ENCODE peak calls at places on chromosomes 3 and 15, in four cellular contexts. P is BE2C, Q is IMR-90, O is GM23338. W is an unnamed sample.

GRCh38 chr3:151351216-151351615 is 21.9 kb upstream of the P2RY13 start:
- DNase-seq in P (no peak), Q (no peak), O (peak; percentile 8), W (no peak)

GRCh38 chr3:20197775-20198174 is 11.8 kb upstream of the SGO1 start:
- DNase-seq in P (no peak), Q (no peak), O (no peak), W (no peak)

GRCh38 chr3:141020139-141020940 is 30.8 kb upstream of the SPSB4 start:
- DNase-seq in P (no peak), Q (no peak), O (no peak), W (no peak)

GRCh38 chr3:29346828-29347227 is 66.0 kb downstream of the RBMS3 start:
- DNase-seq in P (no peak), Q (peak; percentile 59), O (peak; percentile 69), W (peak; percentile 94)

GRCh38 chr3:126849768-126850167 is 133.1 kb upstream of the PLXNA1 start:
- DNase-seq in P (no peak), Q (no peak), O (no peak), W (no peak)

GRCh38 chr15:71348597-71348996 is 233.3 kb downstream of the THSD4 start:
- DNase-seq in P (no peak), Q (no peak), O (peak; percentile 24), W (no peak)

GRCh38 chr3:75332784-75333183 is 331.3 kb upstream of the FRG2C start:
- DNase-seq in P (no peak), Q (peak; percentile 78), O (no peak), W (peak; percentile 30)

GRCh38 chr3:140391041-140391440 is 286.8 kb upstream of the TRIM42 start:
- DNase-seq in P (no peak), Q (no peak), O (peak; percentile 5), W (no peak)

GRCh38 chr15:89937365-89938355 is 24.9 kb upstream of the ARPIN start:
- DNase-seq in P (no peak), Q (no peak), O (no peak), W (no peak)

GRCh38 chr3:108305484-108306172 is 9.3 kb downstream of the HHLA2 start:
- DNase-seq in P (no peak), Q (no peak), O (no peak), W (no peak)

GRCh38 chr15:38176155-38176554 is 76.5 kb upstream of the SPRED1 start:
- DNase-seq in P (no peak), Q (peak; percentile 68), O (no peak), W (peak; percentile 58)

GRCh38 chr15:77749998-77750540 is 117.4 kb upstream of the LINGO1 start:
- DNase-seq in P (no peak), Q (no peak), O (no peak), W (no peak)

GRCh38 chr3:184805351-184806038 is 6.5 kb upstream of the VPS8 start:
- DNase-seq in P (peak; percentile 36), Q (no peak), O (no peak), W (no peak)

GRCh38 chr15:90294601-90295269 is 29.3 kb downstream of the NGRN start:
- DNase-seq in P (peak; percentile 40), Q (no peak), O (peak; percentile 24), W (no peak)

GRCh38 chr3:28935141-28935540 is 345.7 kb upstream of the RBMS3 start:
- DNase-seq in P (no peak), Q (no peak), O (no peak), W (no peak)

GRCh38 chr3:8416965-8417364 is 84.7 kb upstream of the LMCD1 start:
- DNase-seq in P (peak; percentile 11), Q (peak; percentile 12), O (peak; percentile 49), W (peak; percentile 12)

GRCh38 chr3:171768281-171768925 is 41.9 kb downstream of the PLD1 start:
- DNase-seq in P (no peak), Q (no peak), O (no peak), W (no peak)

GRCh38 chr3:41169038-41169437 is 30.3 kb upstream of the CTNNB1 start:
- DNase-seq in P (no peak), Q (no peak), O (no peak), W (peak; percentile 26)

GRCh38 chr15:70636540-70637165 is 126.7 kb downstream of the UACA start:
- DNase-seq in P (peak; percentile 22), Q (no peak), O (peak; percentile 52), W (peak; percentile 24)

GRCh38 chr15:98609144-98609852 is 39.0 kb upstream of the IGF1R start:
- DNase-seq in P (no peak), Q (peak; percentile 40), O (peak; percentile 84), W (peak; percentile 56)

GRCh38 chr3:149310796-149311534 is 22.5 kb downstream of the TM4SF18 start:
- DNase-seq in P (no peak), Q (no peak), O (no peak), W (no peak)

GRCh38 chr15:36449084-36449661 is 130.3 kb upstream of the CDIN1 start:
- DNase-seq in P (no peak), Q (no peak), O (peak; percentile 54), W (no peak)

DNA sequence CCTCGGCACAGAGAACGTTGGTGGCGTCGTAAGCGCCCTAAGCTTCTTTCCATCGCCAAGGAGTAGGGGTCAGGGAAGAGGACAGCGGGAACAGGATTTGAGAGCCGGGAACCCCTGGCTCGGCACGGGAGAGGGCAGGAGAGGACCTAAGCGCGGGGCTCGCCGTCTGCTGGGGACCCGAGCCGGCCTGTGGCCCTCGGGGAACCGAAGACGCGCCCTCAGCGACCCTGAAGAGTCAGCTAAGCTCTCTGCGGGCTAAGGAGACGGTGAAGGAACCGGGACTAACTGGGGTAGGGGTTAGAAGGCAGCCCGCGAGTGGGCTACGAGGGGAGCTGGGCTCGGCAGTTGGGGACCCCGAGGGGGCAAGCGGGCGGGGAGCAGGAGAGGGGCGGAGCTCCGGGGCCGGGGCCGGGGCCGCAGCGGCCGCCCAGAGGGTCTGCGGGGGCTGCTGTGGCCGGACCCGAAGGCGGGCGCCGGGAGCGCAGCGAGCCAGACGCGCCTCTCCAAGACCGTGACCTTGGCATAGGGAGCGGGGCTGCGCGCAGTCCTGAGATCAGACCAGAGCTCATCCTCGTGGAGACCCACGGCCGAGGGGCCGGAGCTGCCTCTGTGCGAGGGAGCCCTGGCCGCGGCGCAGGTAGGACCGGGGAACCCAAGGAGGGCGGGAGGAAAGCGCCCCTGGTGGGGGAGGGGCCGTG is 574 bp downstream of the CASR start:
- DNase-seq in P (no peak), Q (no peak), O (peak; percentile 61), W (no peak)
- H3K4me3 ChIP-seq in P (no peak overlapping the region), Q (no peak overlapping the region), O (peak overlapping the region; percentile 84), W (no peak overlapping the region)

DNA sequence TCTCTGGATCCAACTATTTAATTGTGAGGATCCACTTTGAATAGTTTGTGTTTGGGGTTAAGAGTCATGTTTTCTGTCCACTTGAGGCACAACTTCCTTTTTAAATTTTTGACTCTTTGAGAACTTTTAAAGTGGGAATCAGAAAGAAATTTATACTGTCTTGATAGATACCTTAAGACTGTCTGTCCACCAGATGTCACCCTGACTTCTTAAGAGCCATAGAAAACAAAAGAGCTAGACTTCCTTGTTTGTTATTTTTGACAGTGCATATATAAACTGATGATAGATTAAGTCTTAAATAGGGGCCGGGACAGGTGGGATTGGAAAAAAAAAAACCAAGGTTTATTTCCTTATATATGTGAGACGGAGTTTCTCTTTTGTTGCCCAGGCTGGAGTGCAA is 52.1 kb upstream of the WDR72 start:
- DNase-seq in P (no peak), Q (no peak), O (peak; percentile 45), W (peak; percentile 0)
- TF ChIP-seq CTCF in P (peak; percentile 50), Q (no peak), O (peak; percentile 52), W (no peak)

DNA sequence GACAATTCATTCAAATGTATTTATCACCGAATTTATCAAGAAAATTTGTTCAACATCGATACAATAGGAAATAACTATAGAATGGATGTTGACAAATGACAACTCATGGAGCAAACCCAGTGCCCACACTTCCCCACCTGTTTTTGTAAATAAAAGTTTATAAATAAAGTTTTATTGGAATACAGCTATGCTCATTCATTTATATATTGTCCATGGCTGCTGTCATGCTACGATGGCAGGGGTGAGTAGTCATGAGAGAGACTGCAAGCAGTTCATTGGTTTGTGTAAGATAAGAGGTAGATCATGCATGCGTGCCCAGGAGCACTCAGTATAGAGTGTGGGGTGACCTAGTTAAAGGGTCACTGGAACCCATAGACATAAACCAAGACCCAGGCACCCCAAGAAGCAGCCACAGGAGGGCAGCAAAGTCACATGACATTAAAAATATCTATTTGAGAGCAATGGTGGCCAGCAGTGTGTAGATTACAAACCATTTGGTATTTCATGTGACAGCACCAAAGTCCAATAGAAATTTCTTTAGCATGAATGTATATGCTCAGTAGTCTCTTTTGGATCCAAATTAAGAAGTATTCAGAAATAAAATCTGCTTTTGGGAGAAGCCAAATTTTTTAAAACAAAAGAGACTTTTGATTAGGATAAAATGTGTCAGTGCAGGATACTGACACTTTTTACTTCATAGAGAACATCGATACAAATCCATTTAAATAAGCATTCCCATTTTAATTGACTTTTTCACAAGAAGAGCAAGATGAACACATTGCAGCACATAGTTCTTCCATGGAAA is 794.8 kb downstream of the MCTP2 start:
- DNase-seq in P (peak; percentile 43), Q (peak; percentile 61), O (peak; percentile 79), W (peak; percentile 58)
- H3K4me3 ChIP-seq in P (no peak overlapping the region), Q (no peak overlapping the region), O (no peak overlapping the region), W (no peak overlapping the region)

GRCh38 chr3:172980849-172981248 is 160.2 kb downstream of the SPATA16 start:
- DNase-seq in P (no peak), Q (no peak), O (no peak), W (no peak)

GRCh38 chr3:172981407-172981983 is 159.5 kb downstream of the SPATA16 start:
- DNase-seq in P (no peak), Q (no peak), O (no peak), W (no peak)

GRCh38 chr3:172984938-172985337 is 156.1 kb downstream of the SPATA16 start:
- DNase-seq in P (no peak), Q (no peak), O (no peak), W (no peak)

GRCh38 chr3:172987268-172987667 is 153.8 kb downstream of the SPATA16 start:
- DNase-seq in P (no peak), Q (no peak), O (peak; percentile 79), W (no peak)

DNA sequence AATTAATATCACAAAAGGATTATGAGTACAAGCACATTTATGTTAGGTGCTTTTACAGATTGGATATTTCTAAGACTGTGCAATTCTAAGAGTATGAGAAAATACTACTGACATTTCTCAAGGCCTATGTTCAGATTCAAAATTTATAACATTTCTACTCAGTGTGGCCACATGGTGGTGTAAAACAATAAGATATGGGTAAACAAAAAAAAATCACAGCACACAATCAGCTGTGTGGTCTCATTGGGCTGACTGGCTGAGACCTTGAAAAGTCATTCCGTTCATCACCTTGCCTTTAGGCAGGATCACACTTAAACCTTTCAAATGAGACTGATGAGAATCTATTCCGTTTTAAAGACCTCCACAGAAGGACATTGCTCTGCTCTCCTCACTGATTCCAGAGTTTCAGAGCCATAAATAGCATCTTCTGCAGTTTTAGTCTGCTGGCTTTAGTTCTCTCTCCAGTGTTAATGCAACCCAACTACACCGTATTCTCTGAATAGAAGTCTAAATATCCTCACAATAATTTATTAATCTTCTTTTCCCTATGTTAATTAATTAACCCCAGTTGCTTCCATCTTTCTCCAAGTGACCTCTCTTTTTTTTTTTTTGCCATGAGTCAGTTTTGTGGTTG is 158.2 kb downstream of the SPATA16 start:
- DNase-seq in P (no peak), Q (no peak), O (peak; percentile 29), W (no peak)
- TF ChIP-seq CTCF in P (no peak), Q (no peak), O (peak; percentile 41), W (no peak)